ENCODE peak calls at places on chromosomes 1 and 21, in ten cellular contexts. One of them, this sample, is unnamed.

GRCh38 chr1:180243517-180244221 is 13.6 kb downstream of the LHX4 start:
- DNase-seq in esophagus muscularis mucosa: no peak
- DNase-seq in HCT116: no peak
- DNase-seq in SK-N-SH: no peak
- DNase-seq in sigmoid colon: peak
- DNase-seq in HL-60: no peak
- DNase-seq in Panc1: no peak
- DNase-seq in spleen: no peak
- DNase-seq in HepG2: peak
- DNase-seq in upper lobe of left lung: no peak
- DNase-seq in this sample: no peak

GRCh38 chr1:3525551-3526482 is 71.4 kb downstream of the ARHGEF16 start:
- DNase-seq in esophagus muscularis mucosa: no peak
- DNase-seq in HCT116: no peak
- DNase-seq in SK-N-SH: no peak
- DNase-seq in sigmoid colon: no peak
- DNase-seq in HL-60: no peak
- DNase-seq in Panc1: no peak
- DNase-seq in spleen: no peak
- DNase-seq in HepG2: no peak
- DNase-seq in upper lobe of left lung: no peak
- DNase-seq in this sample: no peak

GRCh38 chr1:156659994-156660751 is 17.0 kb downstream of the NES start:
- DNase-seq in esophagus muscularis mucosa: peak
- DNase-seq in HCT116: peak
- DNase-seq in SK-N-SH: peak
- DNase-seq in sigmoid colon: peak
- DNase-seq in HL-60: peak
- DNase-seq in Panc1: peak
- DNase-seq in spleen: peak
- DNase-seq in HepG2: peak
- DNase-seq in upper lobe of left lung: peak
- DNase-seq in this sample: no peak

GRCh38 chr1:32775640-32776337 is 41.4 kb downstream of the YARS1 start:
- DNase-seq in esophagus muscularis mucosa: no peak
- DNase-seq in HCT116: no peak
- DNase-seq in SK-N-SH: peak
- DNase-seq in sigmoid colon: no peak
- DNase-seq in HL-60: no peak
- DNase-seq in Panc1: no peak
- DNase-seq in spleen: no peak
- DNase-seq in HepG2: no peak
- DNase-seq in upper lobe of left lung: no peak
- DNase-seq in this sample: no peak

GRCh38 chr1:8590696-8591351 is 226.6 kb downstream of the RERE start:
- DNase-seq in esophagus muscularis mucosa: no peak
- DNase-seq in HCT116: no peak
- DNase-seq in SK-N-SH: no peak
- DNase-seq in sigmoid colon: no peak
- DNase-seq in HL-60: no peak
- DNase-seq in Panc1: no peak
- DNase-seq in spleen: no peak
- DNase-seq in HepG2: no peak
- DNase-seq in upper lobe of left lung: no peak
- DNase-seq in this sample: no peak

GRCh38 chr1:243917177-243917862 is 67.3 kb upstream of the AKT3 start:
- DNase-seq in esophagus muscularis mucosa: no peak
- DNase-seq in HCT116: no peak
- DNase-seq in SK-N-SH: peak
- DNase-seq in sigmoid colon: peak
- DNase-seq in HL-60: no peak
- DNase-seq in Panc1: no peak
- DNase-seq in spleen: peak
- DNase-seq in HepG2: no peak
- DNase-seq in upper lobe of left lung: peak
- DNase-seq in this sample: no peak

GRCh38 chr1:31261916-31262315 is 22.2 kb upstream of the NKAIN1 start:
- DNase-seq in esophagus muscularis mucosa: no peak
- DNase-seq in HCT116: no peak
- DNase-seq in SK-N-SH: no peak
- DNase-seq in sigmoid colon: no peak
- DNase-seq in HL-60: no peak
- DNase-seq in Panc1: no peak
- DNase-seq in spleen: no peak
- DNase-seq in HepG2: no peak
- DNase-seq in upper lobe of left lung: no peak
- DNase-seq in this sample: no peak

GRCh38 chr1:245327842-245328241 is 173.1 kb downstream of the KIF26B start:
- DNase-seq in esophagus muscularis mucosa: no peak
- DNase-seq in HCT116: no peak
- DNase-seq in SK-N-SH: no peak
- DNase-seq in sigmoid colon: no peak
- DNase-seq in HL-60: no peak
- DNase-seq in Panc1: no peak
- DNase-seq in spleen: no peak
- DNase-seq in HepG2: no peak
- DNase-seq in upper lobe of left lung: no peak
- DNase-seq in this sample: no peak

GRCh38 chr1:15337656-15338402 is 71.9 kb upstream of the EFHD2 start:
- DNase-seq in esophagus muscularis mucosa: no peak
- DNase-seq in HCT116: peak
- DNase-seq in SK-N-SH: no peak
- DNase-seq in sigmoid colon: no peak
- DNase-seq in HL-60: no peak
- DNase-seq in Panc1: peak
- DNase-seq in spleen: no peak
- DNase-seq in HepG2: no peak
- DNase-seq in upper lobe of left lung: no peak
- DNase-seq in this sample: no peak
- TF ChIP-seq CTCF in esophagus muscularis mucosa: no peak
- TF ChIP-seq CTCF in HCT116: no peak
- TF ChIP-seq CTCF in SK-N-SH: no peak
- TF ChIP-seq CTCF in sigmoid colon: no peak
- TF ChIP-seq CTCF in HL-60: no peak
- TF ChIP-seq CTCF in Panc1: no peak
- TF ChIP-seq CTCF in spleen: no peak
- TF ChIP-seq CTCF in HepG2: no peak
- TF ChIP-seq CTCF in upper lobe of left lung: no peak
- TF ChIP-seq CTCF in this sample: no peak

GRCh38 chr1:201290551-201290950 is 7.2 kb downstream of the PKP1 start:
- DNase-seq in esophagus muscularis mucosa: no peak
- DNase-seq in HCT116: no peak
- DNase-seq in SK-N-SH: no peak
- DNase-seq in sigmoid colon: peak
- DNase-seq in HL-60: no peak
- DNase-seq in Panc1: no peak
- DNase-seq in spleen: peak
- DNase-seq in HepG2: no peak
- DNase-seq in upper lobe of left lung: no peak
- DNase-seq in this sample: no peak

GRCh38 chr1:201285846-201286245 is 2.5 kb downstream of the PKP1 start:
- DNase-seq in esophagus muscularis mucosa: no peak
- DNase-seq in HCT116: no peak
- DNase-seq in SK-N-SH: no peak
- DNase-seq in sigmoid colon: peak
- DNase-seq in HL-60: no peak
- DNase-seq in Panc1: no peak
- DNase-seq in spleen: peak
- DNase-seq in HepG2: no peak
- DNase-seq in upper lobe of left lung: no peak
- DNase-seq in this sample: no peak

GRCh38 chr1:201288765-201289164 is 5.5 kb downstream of the PKP1 start:
- DNase-seq in esophagus muscularis mucosa: no peak
- DNase-seq in HCT116: no peak
- DNase-seq in SK-N-SH: no peak
- DNase-seq in sigmoid colon: peak
- DNase-seq in HL-60: no peak
- DNase-seq in Panc1: no peak
- DNase-seq in spleen: peak
- DNase-seq in HepG2: no peak
- DNase-seq in upper lobe of left lung: no peak
- DNase-seq in this sample: no peak

GRCh38 chr1:201286445-201286844 is 3.1 kb downstream of the PKP1 start:
- DNase-seq in esophagus muscularis mucosa: no peak
- DNase-seq in HCT116: no peak
- DNase-seq in SK-N-SH: no peak
- DNase-seq in sigmoid colon: peak
- DNase-seq in HL-60: no peak
- DNase-seq in Panc1: no peak
- DNase-seq in spleen: peak
- DNase-seq in HepG2: no peak
- DNase-seq in upper lobe of left lung: no peak
- DNase-seq in this sample: no peak

DNA sequence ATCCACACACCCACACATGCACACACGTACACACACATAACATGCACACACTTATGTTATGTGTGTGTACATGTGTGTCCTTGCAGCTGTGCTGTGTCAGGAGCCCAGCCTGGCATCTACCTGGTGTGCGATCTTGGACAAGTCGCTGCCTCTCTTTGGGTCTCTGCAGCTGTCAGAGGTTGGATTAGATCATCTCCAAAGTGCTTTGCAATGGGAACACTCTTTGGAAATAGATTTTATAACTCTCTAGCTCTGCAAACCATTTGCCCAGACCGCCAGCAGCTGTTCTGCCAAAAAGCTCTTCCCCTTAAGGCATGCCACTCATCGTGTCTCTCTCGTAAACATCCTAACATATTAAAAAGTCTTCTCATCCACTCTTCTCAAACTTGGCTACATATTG is 4.7 kb downstream of the PKP1 start:
- DNase-seq in esophagus muscularis mucosa: no peak
- DNase-seq in HCT116: no peak
- DNase-seq in SK-N-SH: no peak
- DNase-seq in sigmoid colon: peak
- DNase-seq in HL-60: no peak
- DNase-seq in Panc1: no peak
- DNase-seq in spleen: peak
- DNase-seq in HepG2: no peak
- DNase-seq in upper lobe of left lung: no peak
- DNase-seq in this sample: no peak
- TF ChIP-seq POLR2AphosphoS5 in esophagus muscularis mucosa: no peak
- TF ChIP-seq POLR2AphosphoS5 in HCT116: no peak
- TF ChIP-seq POLR2AphosphoS5 in SK-N-SH: no peak
- TF ChIP-seq POLR2AphosphoS5 in sigmoid colon: no peak
- TF ChIP-seq POLR2AphosphoS5 in HL-60: no peak
- TF ChIP-seq POLR2AphosphoS5 in Panc1: no peak
- TF ChIP-seq POLR2AphosphoS5 in spleen: no peak
- TF ChIP-seq POLR2AphosphoS5 in HepG2: no peak
- TF ChIP-seq POLR2AphosphoS5 in upper lobe of left lung: no peak
- TF ChIP-seq POLR2AphosphoS5 in this sample: no peak

GRCh38 chr1:153921803-153922075 is 1.0 kb downstream of the GATAD2B start:
- DNase-seq in esophagus muscularis mucosa: no peak
- DNase-seq in HCT116: no peak
- DNase-seq in SK-N-SH: peak
- DNase-seq in sigmoid colon: no peak
- DNase-seq in HL-60: peak
- DNase-seq in Panc1: no peak
- DNase-seq in spleen: no peak
- DNase-seq in HepG2: no peak
- DNase-seq in upper lobe of left lung: no peak
- DNase-seq in this sample: no peak

GRCh38 chr1:153922838-153923652 is at the start of gene GATAD2B:
- DNase-seq in esophagus muscularis mucosa: peak
- DNase-seq in HCT116: peak
- DNase-seq in SK-N-SH: peak
- DNase-seq in sigmoid colon: peak
- DNase-seq in HL-60: peak
- DNase-seq in Panc1: peak
- DNase-seq in spleen: peak
- DNase-seq in HepG2: peak
- DNase-seq in upper lobe of left lung: peak
- DNase-seq in this sample: no peak

GRCh38 chr1:153922076-153922837 is 515 bp downstream of the GATAD2B start:
- DNase-seq in esophagus muscularis mucosa: no peak
- DNase-seq in HCT116: no peak
- DNase-seq in SK-N-SH: peak
- DNase-seq in sigmoid colon: no peak
- DNase-seq in HL-60: peak
- DNase-seq in Panc1: no peak
- DNase-seq in spleen: no peak
- DNase-seq in HepG2: peak
- DNase-seq in upper lobe of left lung: no peak
- DNase-seq in this sample: no peak

GRCh38 chr1:153921080-153921802 is 1.5 kb downstream of the GATAD2B start:
- DNase-seq in esophagus muscularis mucosa: no peak
- DNase-seq in HCT116: no peak
- DNase-seq in SK-N-SH: no peak
- DNase-seq in sigmoid colon: no peak
- DNase-seq in HL-60: no peak
- DNase-seq in Panc1: no peak
- DNase-seq in spleen: no peak
- DNase-seq in HepG2: no peak
- DNase-seq in upper lobe of left lung: no peak
- DNase-seq in this sample: no peak

DNA sequence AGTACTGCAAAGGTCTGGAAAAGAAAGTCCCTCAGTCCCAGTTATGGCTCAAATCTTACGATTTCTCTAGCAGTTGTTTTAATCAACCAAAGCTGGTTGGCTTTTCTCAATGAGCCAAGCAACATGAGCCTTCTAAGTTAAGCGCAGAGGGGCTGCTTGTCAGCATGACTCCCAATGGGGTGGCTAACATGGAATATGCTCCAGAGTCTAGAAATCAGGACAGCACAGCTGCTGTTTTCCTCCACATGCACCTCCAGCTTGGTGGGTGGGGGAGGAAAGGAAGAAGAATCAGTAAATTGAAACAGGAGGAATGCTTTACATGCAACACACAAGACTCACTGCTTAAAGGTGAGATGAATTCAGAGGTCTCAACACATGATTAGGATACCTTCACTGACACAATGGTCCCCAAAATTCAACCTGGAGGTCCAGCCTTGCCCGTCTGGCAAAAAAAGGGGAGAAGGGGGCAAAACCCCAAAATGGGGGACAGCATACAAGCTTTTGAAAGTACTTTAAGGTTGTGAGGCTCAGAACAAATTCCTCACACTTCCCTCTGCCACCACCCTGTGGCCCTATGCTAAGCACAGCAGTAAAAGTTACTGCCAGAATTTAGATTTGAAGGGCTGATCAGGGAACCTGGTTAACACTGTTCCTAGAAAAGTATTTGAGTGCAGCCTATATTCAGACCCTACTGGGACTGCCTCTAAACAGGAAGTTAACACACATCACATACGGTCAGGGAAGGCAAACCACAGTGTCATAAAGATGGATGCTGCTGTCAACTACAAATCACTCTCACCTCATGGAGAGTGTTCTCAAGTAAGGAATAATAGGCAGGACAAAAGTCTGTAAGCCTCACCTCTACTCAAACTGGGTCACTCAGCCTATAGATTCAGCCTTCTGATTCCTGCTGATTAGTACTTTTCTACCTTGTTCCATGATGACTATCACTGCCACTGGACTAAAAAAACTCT is 2.6 kb downstream of the GATAD2B start:
- DNase-seq in esophagus muscularis mucosa: no peak
- DNase-seq in HCT116: no peak
- DNase-seq in SK-N-SH: peak
- DNase-seq in sigmoid colon: no peak
- DNase-seq in HL-60: peak
- DNase-seq in Panc1: no peak
- DNase-seq in spleen: no peak
- DNase-seq in HepG2: no peak
- DNase-seq in upper lobe of left lung: no peak
- DNase-seq in this sample: no peak
- TF ChIP-seq CTCF in esophagus muscularis mucosa: peak
- TF ChIP-seq CTCF in HCT116: peak
- TF ChIP-seq CTCF in SK-N-SH: peak
- TF ChIP-seq CTCF in sigmoid colon: no peak
- TF ChIP-seq CTCF in HL-60: no peak
- TF ChIP-seq CTCF in Panc1: no peak
- TF ChIP-seq CTCF in spleen: no peak
- TF ChIP-seq CTCF in HepG2: peak
- TF ChIP-seq CTCF in upper lobe of left lung: no peak
- TF ChIP-seq CTCF in this sample: no peak

GRCh38 chr21:31908106-31909031 is 35.5 kb downstream of the HUNK start:
- DNase-seq in esophagus muscularis mucosa: no peak
- DNase-seq in HCT116: no peak
- DNase-seq in SK-N-SH: no peak
- DNase-seq in sigmoid colon: no peak
- DNase-seq in HL-60: no peak
- DNase-seq in Panc1: no peak
- DNase-seq in spleen: no peak
- DNase-seq in HepG2: peak
- DNase-seq in upper lobe of left lung: no peak
- DNase-seq in this sample: peak
- TF ChIP-seq POLR2AphosphoS5 in esophagus muscularis mucosa: no peak
- TF ChIP-seq POLR2AphosphoS5 in HCT116: no peak
- TF ChIP-seq POLR2AphosphoS5 in SK-N-SH: no peak
- TF ChIP-seq POLR2AphosphoS5 in sigmoid colon: no peak
- TF ChIP-seq POLR2AphosphoS5 in HL-60: no peak
- TF ChIP-seq POLR2AphosphoS5 in Panc1: no peak
- TF ChIP-seq POLR2AphosphoS5 in spleen: no peak
- TF ChIP-seq POLR2AphosphoS5 in HepG2: no peak
- TF ChIP-seq POLR2AphosphoS5 in upper lobe of left lung: no peak
- TF ChIP-seq POLR2AphosphoS5 in this sample: no peak